ENCODE peak calls at places on chromosomes 13 and 19, in four cellular contexts. One of them, this sample, is unnamed.

GRCh38 chr19:30304540-30304939 is 67.6 kb upstream of the ZNF536 start:
- DNase-seq in tibial artery: no peak
- DNase-seq in thoracic aorta: no peak
- DNase-seq in H1: no peak
- DNase-seq in this sample: no peak

GRCh38 chr13:113453962-113454361 is 674 bp upstream of the ADPRHL1 start:
- DNase-seq in tibial artery: no peak
- DNase-seq in thoracic aorta: no peak
- DNase-seq in H1: no peak
- DNase-seq in this sample: no peak

GRCh38 chr19:16470911-16471811 is 609 bp downstream of the EPS15L1 start:
- DNase-seq in tibial artery: peak; percentile 36
- DNase-seq in thoracic aorta: no peak
- DNase-seq in H1: peak; percentile 62
- DNase-seq in this sample: no peak

GRCh38 chr13:97879646-97880297 is 73.7 kb upstream of the IPO5 start:
- DNase-seq in tibial artery: no peak
- DNase-seq in thoracic aorta: no peak
- DNase-seq in H1: no peak
- DNase-seq in this sample: no peak

GRCh38 chr13:51801631-51802099 is 2.3 kb downstream of the DHRS12 start:
- DNase-seq in tibial artery: peak; percentile 88
- DNase-seq in thoracic aorta: peak; percentile 32
- DNase-seq in H1: no peak
- DNase-seq in this sample: no peak

GRCh38 chr13:45601680-45602079 is 13.9 kb downstream of the ERICH6B start:
- DNase-seq in tibial artery: no peak
- DNase-seq in thoracic aorta: no peak
- DNase-seq in H1: no peak
- DNase-seq in this sample: no peak

GRCh38 chr13:88590574-88590973 is 919.4 kb downstream of the SLITRK5 start:
- DNase-seq in tibial artery: no peak
- DNase-seq in thoracic aorta: no peak
- DNase-seq in H1: no peak
- DNase-seq in this sample: no peak

GRCh38 chr13:79382545-79383275 is 23.3 kb downstream of the RBM26 start:
- DNase-seq in tibial artery: no peak
- DNase-seq in thoracic aorta: no peak
- DNase-seq in H1: no peak
- DNase-seq in this sample: no peak

GRCh38 chr13:28059214-28059613 is 41.2 kb downstream of the FLT3 start:
- DNase-seq in tibial artery: no peak
- DNase-seq in thoracic aorta: no peak
- DNase-seq in H1: peak; percentile 73
- DNase-seq in this sample: peak; percentile 20

GRCh38 chr19:20359933-20360720 is 193.1 kb downstream of the ZNF486 start:
- DNase-seq in tibial artery: no peak
- DNase-seq in thoracic aorta: no peak
- DNase-seq in H1: peak; percentile 88
- DNase-seq in this sample: peak; percentile 64

GRCh38 chr13:46367622-46368327 is 19.3 kb downstream of the RUBCNL start:
- DNase-seq in tibial artery: no peak
- DNase-seq in thoracic aorta: no peak
- DNase-seq in H1: no peak
- DNase-seq in this sample: no peak

GRCh38 chr19:48659768-48660167 is 13.0 kb downstream of the NTN5 start:
- DNase-seq in tibial artery: no peak
- DNase-seq in thoracic aorta: no peak
- DNase-seq in H1: no peak
- DNase-seq in this sample: no peak

GRCh38 chr13:74145249-74145970 is 11.2 kb upstream of the KLF12 start:
- DNase-seq in tibial artery: no peak
- DNase-seq in thoracic aorta: no peak
- DNase-seq in H1: no peak
- DNase-seq in this sample: no peak

GRCh38 chr19:29573486-29573885 is 32.6 kb upstream of the POP4 start:
- DNase-seq in tibial artery: no peak
- DNase-seq in thoracic aorta: no peak
- DNase-seq in H1: no peak
- DNase-seq in this sample: no peak

GRCh38 chr19:41691268-41691970 is 3.3 kb upstream of the CEACAM7 start:
- DNase-seq in tibial artery: no peak
- DNase-seq in thoracic aorta: no peak
- DNase-seq in H1: peak; percentile 58
- DNase-seq in this sample: no peak

GRCh38 chr19:27674701-27675100 is 1538.2 kb downstream of the UQCRFS1 start:
- DNase-seq in tibial artery: no peak
- DNase-seq in thoracic aorta: no peak
- DNase-seq in H1: no peak
- DNase-seq in this sample: no peak

GRCh38 chr13:111044087-111044830 is 70.9 kb upstream of the ARHGEF7 start:
- DNase-seq in tibial artery: no peak
- DNase-seq in thoracic aorta: no peak
- DNase-seq in H1: no peak
- DNase-seq in this sample: no peak

GRCh38 chr13:35987572-35988513 is 143.3 kb downstream of the DCLK1 start:
- DNase-seq in tibial artery: no peak
- DNase-seq in thoracic aorta: no peak
- DNase-seq in H1: peak; percentile 72
- DNase-seq in this sample: no peak

GRCh38 chr19:5271145-5271544 is 69.5 kb downstream of the PTPRS start:
- DNase-seq in tibial artery: no peak
- DNase-seq in thoracic aorta: no peak
- DNase-seq in H1: no peak
- DNase-seq in this sample: no peak

GRCh38 chr13:101059803-101060202 is 356.5 kb downstream of the NALCN start:
- DNase-seq in tibial artery: no peak
- DNase-seq in thoracic aorta: no peak
- DNase-seq in H1: no peak
- DNase-seq in this sample: no peak

GRCh38 chr13:67048084-67048792 is 181.9 kb downstream of the PCDH9 start:
- DNase-seq in tibial artery: no peak
- DNase-seq in thoracic aorta: no peak
- DNase-seq in H1: no peak
- DNase-seq in this sample: no peak

GRCh38 chr13:72643339-72643989 is 84.0 kb downstream of the MZT1 start:
- DNase-seq in tibial artery: peak; percentile 28
- DNase-seq in thoracic aorta: no peak
- DNase-seq in H1: peak; percentile 63
- DNase-seq in this sample: no peak

GRCh38 chr13:59790626-59791025 is 373.1 kb downstream of the DIAPH3 start:
- DNase-seq in tibial artery: no peak
- DNase-seq in thoracic aorta: no peak
- DNase-seq in H1: no peak
- DNase-seq in this sample: no peak

GRCh38 chr13:111345682-111346081 is 25.2 kb downstream of the TEX29 start:
- DNase-seq in tibial artery: no peak
- DNase-seq in thoracic aorta: no peak
- DNase-seq in H1: no peak
- DNase-seq in this sample: no peak

GRCh38 chr13:33678906-33679657 is 138.9 kb upstream of the RFC3 start:
- DNase-seq in tibial artery: peak; percentile 37
- DNase-seq in thoracic aorta: peak; percentile 6
- DNase-seq in H1: no peak
- DNase-seq in this sample: no peak

GRCh38 chr13:23678768-23679167 is 108.6 kb downstream of the TNFRSF19 start:
- DNase-seq in tibial artery: no peak
- DNase-seq in thoracic aorta: no peak
- DNase-seq in H1: no peak
- DNase-seq in this sample: no peak

GRCh38 chr19:42199440-42200115 is 17.9 kb downstream of the DEDD2 start:
- DNase-seq in tibial artery: peak; percentile 55
- DNase-seq in thoracic aorta: no peak
- DNase-seq in H1: no peak
- DNase-seq in this sample: no peak

GRCh38 chr19:48918071-48918470 is 15.4 kb upstream of the DHDH start:
- DNase-seq in tibial artery: no peak
- DNase-seq in thoracic aorta: no peak
- DNase-seq in H1: no peak
- DNase-seq in this sample: no peak

GRCh38 chr13:97145057-97145456 is 77.1 kb upstream of the MBNL2 start:
- DNase-seq in tibial artery: no peak
- DNase-seq in thoracic aorta: no peak
- DNase-seq in H1: no peak
- DNase-seq in this sample: no peak

GRCh38 chr13:83190020-83190419 is 692.3 kb downstream of the SLITRK1 start:
- DNase-seq in tibial artery: no peak
- DNase-seq in thoracic aorta: no peak
- DNase-seq in H1: no peak
- DNase-seq in this sample: no peak

GRCh38 chr13:111139874-111140561 is 24.9 kb downstream of the ARHGEF7 start:
- DNase-seq in tibial artery: no peak
- DNase-seq in thoracic aorta: no peak
- DNase-seq in H1: no peak
- DNase-seq in this sample: no peak

DNA sequence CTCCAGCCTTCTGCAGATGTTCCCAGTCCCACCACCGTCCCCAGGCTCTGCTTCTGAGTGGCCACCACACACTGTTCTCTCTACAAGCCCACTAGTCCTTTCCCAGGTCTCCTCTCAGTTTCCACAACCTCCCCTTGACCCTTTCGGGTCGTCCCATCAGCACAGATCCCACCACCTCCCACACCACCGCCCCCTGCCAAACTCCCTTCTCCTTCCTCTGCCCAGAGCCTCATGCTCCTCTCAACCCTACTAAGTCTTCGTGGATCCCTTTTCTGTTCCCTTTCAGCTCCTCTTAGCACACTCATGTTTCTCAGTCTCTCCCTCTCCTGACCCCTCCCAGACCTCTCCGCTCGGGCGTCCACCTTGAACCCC is 1.9 kb downstream of the NAPA start:
- DNase-seq in tibial artery: no peak
- DNase-seq in thoracic aorta: no peak
- DNase-seq in H1: no peak
- DNase-seq in this sample: no peak
- H3K4me1 ChIP-seq in tibial artery: peaks cover 52% of the 10 kb centered on the region
- H3K4me1 ChIP-seq in thoracic aorta: peaks cover 50% of the 10 kb centered on the region
- H3K4me1 ChIP-seq in H1: peaks cover 8% of the 10 kb centered on the region
- H3K4me1 ChIP-seq in this sample: peaks cover 2% of the 10 kb centered on the region

GRCh38 chr13:50126378-50127016 is 111.3 kb downstream of the KCNRG start:
- DNase-seq in tibial artery: no peak
- DNase-seq in thoracic aorta: no peak
- DNase-seq in H1: no peak
- DNase-seq in this sample: no peak

GRCh38 chr13:50127726-50128291 is 112.6 kb downstream of the KCNRG start:
- DNase-seq in tibial artery: no peak
- DNase-seq in thoracic aorta: no peak
- DNase-seq in H1: peak; percentile 68
- DNase-seq in this sample: no peak

GRCh38 chr13:50128406-50129048 is 113.3 kb downstream of the KCNRG start:
- DNase-seq in tibial artery: no peak
- DNase-seq in thoracic aorta: no peak
- DNase-seq in H1: no peak
- DNase-seq in this sample: no peak

GRCh38 chr13:50125556-50126377 is 110.5 kb downstream of the KCNRG start:
- DNase-seq in tibial artery: peak; percentile 96
- DNase-seq in thoracic aorta: peak; percentile 70
- DNase-seq in H1: peak; percentile 78
- DNase-seq in this sample: no peak

DNA sequence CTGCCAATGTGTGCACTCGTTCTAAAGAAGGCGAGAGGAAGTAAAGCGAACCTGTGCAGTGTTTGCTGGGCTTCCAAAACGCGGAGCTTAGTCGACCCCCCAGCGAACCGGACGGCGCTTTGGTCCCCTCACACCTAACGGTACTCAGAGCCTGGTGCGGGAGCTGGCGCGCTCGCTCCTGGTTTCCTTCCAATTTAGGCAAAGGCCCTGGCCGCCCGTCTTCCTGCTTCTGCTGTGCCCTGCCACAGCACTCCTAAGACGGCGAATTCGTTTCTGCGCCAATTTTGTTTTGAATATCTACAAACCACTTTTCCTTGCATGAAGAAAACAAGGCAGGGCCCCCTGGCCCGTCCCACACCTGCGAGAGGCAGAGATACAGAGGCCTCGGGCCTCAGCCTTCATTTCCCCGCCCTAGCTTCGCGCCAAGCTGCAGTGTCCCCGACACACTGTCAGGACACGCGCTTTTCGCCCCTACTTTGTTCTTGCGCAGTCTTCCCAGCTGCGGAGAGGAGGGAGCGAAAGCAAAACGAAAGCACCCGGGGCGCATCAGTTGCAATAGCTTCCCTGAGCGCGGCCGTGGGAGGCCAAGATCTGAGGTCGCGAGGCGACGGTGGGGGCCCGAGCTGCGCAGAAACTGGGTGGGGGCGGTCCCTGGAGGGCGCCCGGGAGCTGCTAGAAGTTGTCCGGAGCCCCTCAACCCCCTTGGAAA is 111.9 kb downstream of the KCNRG start:
- DNase-seq in tibial artery: peak; percentile 64
- DNase-seq in thoracic aorta: no peak
- DNase-seq in H1: peak; percentile 71
- DNase-seq in this sample: no peak
- H3K4me1 ChIP-seq in tibial artery: peaks cover 17% of the 10 kb centered on the region
- H3K4me1 ChIP-seq in thoracic aorta: peaks cover 12% of the 10 kb centered on the region
- H3K4me1 ChIP-seq in H1: peaks cover 39% of the 10 kb centered on the region
- H3K4me1 ChIP-seq in this sample: peaks cover 4% of the 10 kb centered on the region

GRCh38 chr13:108230377-108230776 is 12.2 kb downstream of the ABHD13 start:
- DNase-seq in tibial artery: no peak
- DNase-seq in thoracic aorta: no peak
- DNase-seq in H1: no peak
- DNase-seq in this sample: no peak

GRCh38 chr13:108226184-108226583 is 8.0 kb downstream of the ABHD13 start:
- DNase-seq in tibial artery: no peak
- DNase-seq in thoracic aorta: no peak
- DNase-seq in H1: no peak
- DNase-seq in this sample: no peak

GRCh38 chr13:108225440-108225839 is 7.2 kb downstream of the ABHD13 start:
- DNase-seq in tibial artery: no peak
- DNase-seq in thoracic aorta: no peak
- DNase-seq in H1: no peak
- DNase-seq in this sample: no peak

GRCh38 chr13:108223850-108224503 is 5.8 kb downstream of the ABHD13 start:
- DNase-seq in tibial artery: no peak
- DNase-seq in thoracic aorta: no peak
- DNase-seq in H1: no peak
- DNase-seq in this sample: no peak

GRCh38 chr13:108227651-108228272 is 9.6 kb downstream of the ABHD13 start:
- DNase-seq in tibial artery: no peak
- DNase-seq in thoracic aorta: no peak
- DNase-seq in H1: no peak
- DNase-seq in this sample: no peak
- H3K4me1 ChIP-seq in tibial artery: no peaks in the 10 kb centered on the region
- H3K4me1 ChIP-seq in thoracic aorta: no peaks in the 10 kb centered on the region
- H3K4me1 ChIP-seq in H1: no peaks in the 10 kb centered on the region
- H3K4me1 ChIP-seq in this sample: no peaks in the 10 kb centered on the region

GRCh38 chr19:44684892-44685847 is 13.8 kb upstream of the CEACAM16 start:
- DNase-seq in tibial artery: peak; percentile 33
- DNase-seq in thoracic aorta: peak; percentile 38
- DNase-seq in H1: no peak
- DNase-seq in this sample: no peak
- H3K4me1 ChIP-seq in tibial artery: no peaks in the 10 kb centered on the region
- H3K4me1 ChIP-seq in thoracic aorta: no peaks in the 10 kb centered on the region
- H3K4me1 ChIP-seq in H1: peaks cover 6% of the 10 kb centered on the region
- H3K4me1 ChIP-seq in this sample: no peaks in the 10 kb centered on the region

This sample was measured in iPS DF 6.9.